ENCODE peak calls at places on chromosomes 1 and 21, in six cellular contexts. K, V, B, F, S and U are unnamed samples.

GRCh38 chr1:40651138-40651857 is 14.2 kb downstream of the RIMS3 start:
- DNase-seq in K (peak; percentile 53), S (no peak), B (no peak), F (no peak), V (peak; percentile 55), U (no peak)

GRCh38 chr1:227411066-227411465 is 92.8 kb upstream of the CDC42BPA start:
- DNase-seq in K (no peak), F (peak; percentile 5), B (no peak), S (no peak), V (no peak), U (no peak)

GRCh38 chr21:44779417-44780139 is 22.0 kb downstream of the UBE2G2 start:
- DNase-seq in V (no peak), S (no peak), B (no peak), K (no peak), F (no peak), U (no peak)

GRCh38 chr1:111127923-111128643 is 11.8 kb downstream of the DRAM2 start:
- DNase-seq in S (no peak), B (no peak), K (no peak), V (no peak), F (no peak), U (no peak)

GRCh38 chr1:194062962-194063361 is 876.5 kb upstream of the B3GALT2 start:
- DNase-seq in F (no peak), S (no peak), V (no peak), B (no peak), K (no peak), U (no peak)

GRCh38 chr1:162141273-162142023 is 72.0 kb downstream of the NOS1AP start:
- DNase-seq in F (peak; percentile 33), B (no peak), S (no peak), V (peak; percentile 87), K (no peak), U (no peak)

GRCh38 chr1:182723195-182723594 is 38.8 kb upstream of the RGS8 start:
- DNase-seq in V (no peak), F (no peak), B (peak; percentile 37), K (no peak), S (no peak), U (peak; percentile 52)

GRCh38 chr1:38092256-38092655 is 45.7 kb upstream of the POU3F1 start:
- DNase-seq in F (no peak), K (no peak), S (no peak), V (no peak), B (no peak), U (no peak)

GRCh38 chr21:35923971-35924370 is 136.4 kb downstream of the SETD4 start:
- DNase-seq in B (no peak), S (no peak), F (no peak), V (no peak), K (no peak), U (no peak)

GRCh38 chr1:2403273-2403672 is 9.1 kb downstream of the PEX10 start:
- DNase-seq in S (no peak), B (no peak), F (no peak), V (no peak), K (no peak), U (peak; percentile 12)

GRCh38 chr1:230976360-230976759 is 2.3 kb downstream of the TTC13 start:
- DNase-seq in S (no peak), B (no peak), F (no peak), K (no peak), V (no peak), U (no peak)

GRCh38 chr1:6317101-6317760 is 56.3 kb upstream of the GPR153 start:
- DNase-seq in B (no peak), V (peak; percentile 91), F (peak; percentile 46), K (no peak), S (no peak), U (no peak)

GRCh38 chr1:18799454-18799853 is 60.0 kb downstream of the TAS1R2 start:
- DNase-seq in F (no peak), S (no peak), V (no peak), B (no peak), K (no peak), U (no peak)

GRCh38 chr1:150981177-150981804 is 801 bp upstream of the ANXA9 start:
- DNase-seq in V (peak; percentile 54), K (peak; percentile 92), F (no peak), B (no peak), S (no peak), U (no peak)

GRCh38 chr1:189269011-189269410 is 1208.7 kb downstream of the BRINP3 start:
- DNase-seq in V (no peak), S (no peak), F (no peak), B (no peak), K (peak; percentile 68), U (no peak)

GRCh38 chr1:58928514-58928913 is 144.7 kb upstream of the JUN start:
- DNase-seq in B (no peak), S (no peak), V (no peak), F (no peak), K (no peak), U (no peak)

GRCh38 chr1:225427249-225428065 is at the start of gene LBR:
- DNase-seq in V (peak; percentile 43), B (no peak), F (no peak), K (peak; percentile 77), S (no peak), U (peak; percentile 48)

GRCh38 chr1:91603409-91603808 is 102.8 kb downstream of the CDC7 start:
- DNase-seq in V (no peak), S (no peak), F (no peak), B (no peak), K (no peak), U (no peak)

GRCh38 chr1:107389410-107390075 is 248.7 kb downstream of the NTNG1 start:
- DNase-seq in B (no peak), S (no peak), K (no peak), V (no peak), F (no peak), U (no peak)

GRCh38 chr1:221442056-221442455 is 299.8 kb downstream of the DUSP10 start:
- DNase-seq in S (no peak), F (no peak), K (no peak), V (no peak), B (no peak), U (no peak)

GRCh38 chr1:221439734-221440436 is 302.0 kb downstream of the DUSP10 start:
- DNase-seq in V (peak; percentile 99), B (no peak), S (no peak), K (no peak), F (peak; percentile 98), U (peak; percentile 3)

GRCh38 chr1:221439008-221439733 is 302.7 kb downstream of the DUSP10 start:
- DNase-seq in F (peak; percentile 96), K (no peak), V (peak; percentile 96), S (no peak), B (no peak), U (no peak)

GRCh38 chr1:221437924-221438323 is 304.0 kb downstream of the DUSP10 start:
- DNase-seq in B (no peak), F (peak; percentile 94), V (peak; percentile 79), K (no peak), S (no peak), U (no peak)

GRCh38 chr1:221440658-221441057 is 301.2 kb downstream of the DUSP10 start:
- DNase-seq in K (no peak), F (peak; percentile 29), B (no peak), V (peak; percentile 4), S (no peak), U (peak; percentile 9)
- TF ChIP-seq CTCF in K (no peak), F (peak; percentile 31), B (no peak), V (peak; percentile 14), S (no peak), U (no peak)

DNA sequence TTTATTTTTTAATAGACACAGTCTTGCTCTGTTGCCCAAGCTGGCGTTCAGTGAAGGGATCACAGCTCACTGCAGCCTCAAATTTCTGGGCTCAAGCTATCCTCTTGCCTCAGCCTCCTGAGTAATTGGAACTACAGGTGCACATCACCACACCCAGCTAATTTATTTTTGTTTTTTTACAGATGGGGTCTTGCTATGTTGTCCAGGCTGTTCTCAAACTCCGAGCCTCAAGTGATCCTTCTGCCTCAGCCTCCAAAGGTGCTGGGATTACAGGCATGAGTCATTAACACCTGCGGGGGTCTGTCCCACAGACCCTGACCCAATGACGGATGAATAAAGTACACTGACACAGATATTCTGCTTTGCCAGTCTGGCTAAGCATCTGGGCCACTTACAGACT is 33.6 kb upstream of the ZZZ3 start:
- DNase-seq in V (no peak), S (no peak), F (no peak), K (no peak), B (no peak), U (no peak)
- H3K36me3 ChIP-seq in V (peaks cover 22% of the 10 kb centered on the region), S (no peaks in the 10 kb centered on the region), F (peaks cover 33% of the 10 kb centered on the region), K (peaks cover 22% of the 10 kb centered on the region), B (no peaks in the 10 kb centered on the region), U (peaks cover 39% of the 10 kb centered on the region)

GRCh38 chr1:48023488-48023887 is 26.3 kb upstream of the TRABD2B start:
- DNase-seq in B (no peak), F (no peak), K (no peak), S (no peak), V (no peak), U (no peak)
- TF ChIP-seq CTCF in B (no peak), F (no peak), K (no peak), S (no peak), V (no peak), U (no peak)

GRCh38 chr21:42567861-42568260 is 54.2 kb downstream of the SLC37A1 start:
- DNase-seq in K (no peak), B (peak; percentile 10), V (no peak), S (no peak), F (no peak), U (no peak)

GRCh38 chr21:42565886-42566523 is 52.4 kb downstream of the SLC37A1 start:
- DNase-seq in B (peak; percentile 9), F (no peak), K (no peak), V (no peak), S (no peak), U (no peak)

GRCh38 chr21:42568377-42568776 is 54.7 kb downstream of the SLC37A1 start:
- DNase-seq in V (no peak), F (no peak), B (no peak), K (no peak), S (no peak), U (no peak)

GRCh38 chr21:42566524-42567180 is 53.0 kb downstream of the SLC37A1 start:
- DNase-seq in F (no peak), B (peak; percentile 16), S (no peak), K (no peak), V (no peak), U (no peak)

DNA sequence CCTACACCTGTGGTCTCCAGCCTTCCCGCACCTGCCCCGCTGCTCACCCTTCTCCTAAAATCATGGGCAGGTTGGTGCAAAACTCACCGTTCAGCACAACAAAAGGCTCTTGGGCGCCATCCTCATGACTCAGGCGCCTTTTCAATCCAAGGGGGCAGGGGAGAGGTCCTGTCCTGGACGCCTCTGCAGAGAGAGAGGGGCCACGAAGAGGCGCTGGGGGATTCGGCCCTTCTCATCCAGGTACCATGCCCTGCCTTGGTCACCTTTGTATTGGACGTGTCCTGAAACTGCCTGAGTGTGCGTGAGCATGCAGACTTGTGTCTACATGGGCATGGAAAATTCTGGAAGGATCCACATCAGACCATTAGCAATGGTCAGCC is 53.5 kb downstream of the SLC37A1 start:
- DNase-seq in S (no peak), F (no peak), K (no peak), B (no peak), V (no peak), U (no peak)
- H3K36me3 ChIP-seq in S (no peaks in the 10 kb centered on the region), F (no peaks in the 10 kb centered on the region), K (no peaks in the 10 kb centered on the region), B (no peaks in the 10 kb centered on the region), V (peaks cover 13% of the 10 kb centered on the region), U (peaks cover 93% of the 10 kb centered on the region)

GRCh38 chr1:45750298-45751038 is at the start of gene IPP:
- DNase-seq in F (peak; percentile 93), B (peak; percentile 96), K (peak; percentile 98), S (peak; percentile 92), V (peak; percentile 98), U (peak; percentile 99)
- TF ChIP-seq CTCF in F (peak; percentile 38), B (no peak), K (peak; percentile 41), S (peak; percentile 13), V (no peak), U (no peak)